ENCODE peak calls at places on chromosomes 3 and 15, in seven cellular contexts. V is GM23338, P is psoas muscle, Y is uterus, K is fibroblast of mammary gland, G is fibroblast of lung, B is GM06990. Z is an unnamed sample.

GRCh38 chr3:24305795-24306467 is 188.7 kb downstream of the THRB start:
- DNase-seq in G (peak), V (peak), Y (no peak), B (no peak), K (peak), P (no peak), Z (peak)

GRCh38 chr15:79192462-79193036 is 90.0 kb upstream of the ANKRD34C start:
- DNase-seq in Y (no peak), K (peak), G (peak), B (no peak), P (no peak), V (no peak), Z (no peak)

GRCh38 chr3:78238811-78239210 is 1198.9 kb downstream of the ROBO2 start:
- DNase-seq in K (no peak), G (no peak), B (no peak), V (no peak), Y (no peak), P (no peak), Z (no peak)

GRCh38 chr3:178255315-178255714 is 280.9 kb upstream of the KCNMB2 start:
- DNase-seq in G (peak), P (no peak), V (no peak), Y (no peak), K (peak), B (no peak), Z (peak)

GRCh38 chr3:175342196-175342595 is 483.1 kb downstream of the NAALADL2 start:
- DNase-seq in P (no peak), G (peak), V (no peak), Y (no peak), K (no peak), B (no peak), Z (peak)

GRCh38 chr15:38325290-38325990 is 72.8 kb downstream of the SPRED1 start:
- DNase-seq in V (no peak), B (no peak), K (no peak), Y (no peak), P (no peak), G (peak), Z (peak)

GRCh38 chr3:170867143-170867542 is 2.9 kb downstream of the RPL22L1 start:
- DNase-seq in K (no peak), V (no peak), Y (no peak), P (no peak), G (no peak), B (no peak), Z (no peak)

GRCh38 chr3:147962408-147963164 is 553.4 kb downstream of the ZIC1 start:
- DNase-seq in K (no peak), G (no peak), P (no peak), B (no peak), V (peak), Y (no peak), Z (no peak)

GRCh38 chr15:56202737-56203136 is 40.9 kb downstream of the RFX7 start:
- DNase-seq in V (no peak), B (no peak), P (no peak), K (no peak), G (no peak), Y (no peak), Z (no peak)

GRCh38 chr15:60047701-60048100 is 43.6 kb downstream of the FOXB1 start:
- DNase-seq in V (no peak), Y (no peak), P (no peak), B (no peak), K (peak), G (peak), Z (peak)

GRCh38 chr15:28133281-28133680 is 34.2 kb upstream of the OCA2 start:
- DNase-seq in P (no peak), B (no peak), G (peak), Y (no peak), V (no peak), K (no peak), Z (no peak)

GRCh38 chr15:63915888-63916731 is 82.4 kb upstream of the HERC1 start:
- DNase-seq in G (peak), Y (no peak), B (no peak), K (no peak), V (peak), P (no peak), Z (peak)

GRCh38 chr3:123449986-123450474 is 1.1 kb upstream of the ADCY5 start:
- DNase-seq in G (peak), V (peak), K (no peak), P (peak), B (no peak), Y (peak), Z (no peak)

GRCh38 chr3:178100881-178101280 is 435.4 kb upstream of the KCNMB2 start:
- DNase-seq in V (no peak), K (no peak), B (no peak), P (no peak), Y (no peak), G (peak), Z (no peak)

GRCh38 chr3:135239485-135239884 is 444.4 kb downstream of the EPHB1 start:
- DNase-seq in P (no peak), K (no peak), B (no peak), Y (no peak), G (no peak), V (no peak), Z (no peak)

GRCh38 chr3:148873270-148873927 is 8.3 kb downstream of the CPA3 start:
- DNase-seq in Y (no peak), B (no peak), P (no peak), G (peak), V (no peak), K (no peak), Z (no peak)

GRCh38 chr15:92044510-92044909 is 191.0 kb downstream of the SLCO3A1 start:
- DNase-seq in P (no peak), V (no peak), Y (no peak), K (no peak), G (no peak), B (no peak), Z (no peak)

GRCh38 chr3:157786216-157786615 is 283.0 kb upstream of the VEPH1 start:
- DNase-seq in P (no peak), G (peak), B (no peak), K (peak), Y (no peak), V (no peak), Z (peak)

GRCh38 chr3:60178931-60179653 is 1072.2 kb downstream of the FHIT start:
- DNase-seq in B (no peak), K (peak), P (no peak), V (no peak), Y (no peak), G (no peak), Z (no peak)

GRCh38 chr3:141410408-141410807 is 42.1 kb downstream of the ZBTB38 start:
- DNase-seq in V (no peak), G (peak), B (no peak), K (peak), P (peak), Y (peak), Z (peak)

GRCh38 chr3:186149319-186149718 is 40.4 kb upstream of the ETV5 start:
- DNase-seq in B (no peak), K (no peak), P (no peak), G (no peak), Y (no peak), V (no peak), Z (no peak)

GRCh38 chr15:43150171-43150929 is 17.0 kb downstream of the TMEM62 start:
- DNase-seq in V (peak), Y (no peak), B (no peak), P (no peak), K (peak), G (peak), Z (peak)

GRCh38 chr3:48086736-48087470 is 70.7 kb upstream of the MAP4 start:
- DNase-seq in V (no peak), B (no peak), G (peak), P (no peak), Y (no peak), K (peak), Z (peak)

GRCh38 chr3:49699281-49699723 is 9.9 kb downstream of the RNF123 start:
- DNase-seq in Y (no peak), G (no peak), K (no peak), P (no peak), B (no peak), V (no peak), Z (no peak)

GRCh38 chr3:71744738-71745137 is 8.9 kb upstream of the GPR27 start:
- DNase-seq in G (no peak), V (no peak), B (no peak), P (no peak), Y (no peak), K (no peak), Z (no peak)

GRCh38 chr3:15327941-15328340 is 4.4 kb downstream of the SH3BP5 start:
- DNase-seq in G (peak), P (peak), K (peak), Y (peak), V (no peak), B (peak), Z (no peak)

GRCh38 chr3:188993140-188993539 is 178.6 kb upstream of the TPRG1 start:
- DNase-seq in K (no peak), B (no peak), G (no peak), P (no peak), Y (no peak), V (no peak), Z (no peak)

GRCh38 chr3:117603097-117603496 is 893.5 kb downstream of the TUSC7 start:
- DNase-seq in P (no peak), Y (no peak), G (peak), K (no peak), B (peak), V (no peak), Z (no peak)
- H3K4me3 ChIP-seq in P (no peak), Y (no peak), G (no peak), K (no peak), B (no peak), V (no peak), Z (no peak)

DNA sequence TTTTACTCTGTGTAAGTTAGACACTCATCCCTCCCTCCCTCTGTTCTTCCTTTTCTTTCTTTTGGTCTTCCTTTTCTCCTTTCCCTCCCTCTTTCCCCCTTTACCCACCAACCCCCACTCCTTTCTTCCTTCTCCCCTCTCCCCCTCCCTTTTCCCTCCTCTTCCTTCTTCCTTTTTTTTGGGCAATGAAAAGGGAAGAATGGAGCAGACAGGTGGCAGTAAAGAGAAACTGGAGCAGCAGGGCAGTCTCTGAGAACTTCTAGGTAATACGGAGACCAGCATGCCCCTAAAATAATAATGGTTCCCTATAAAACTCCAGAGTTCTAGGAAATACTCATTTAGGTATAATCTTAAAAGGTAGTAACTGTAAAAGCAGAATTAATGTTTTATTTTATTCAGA is 11.4 kb upstream of the GPR171 start:
- DNase-seq in P (no peak), G (no peak), B (no peak), Y (no peak), K (no peak), V (peak), Z (no peak)
- TF ChIP-seq CTCF in P (no peak), G (peak), B (no peak), Y (no peak), K (no peak), V (peak), Z (peak)

GRCh38 chr3:64185436-64185835 is 39.8 kb downstream of the PRICKLE2 start:
- DNase-seq in B (no peak), Y (no peak), V (no peak), K (peak), G (no peak), P (no peak), Z (no peak)

GRCh38 chr3:64188810-64189560 is 36.3 kb downstream of the PRICKLE2 start:
- DNase-seq in B (no peak), K (peak), V (no peak), G (peak), Y (peak), P (no peak), Z (peak)

GRCh38 chr3:64184621-64185020 is 40.6 kb downstream of the PRICKLE2 start:
- DNase-seq in P (no peak), K (peak), Y (no peak), V (no peak), G (peak), B (no peak), Z (peak)

GRCh38 chr3:64186667-64187064 is 38.6 kb downstream of the PRICKLE2 start:
- DNase-seq in B (no peak), Y (no peak), V (no peak), K (no peak), P (no peak), G (no peak), Z (no peak)

GRCh38 chr3:64187065-64187959 is 38.0 kb downstream of the PRICKLE2 start:
- DNase-seq in V (no peak), G (peak), P (peak), K (peak), Y (peak), B (no peak), Z (peak)
- H3K4me3 ChIP-seq in V (no peak), G (no peak), P (no peak), K (no peak), Y (no peak), B (no peak), Z (no peak)

GRCh38 chr3:124582196-124582595 is 148.1 kb upstream of the UMPS start:
- DNase-seq in K (no peak), G (no peak), Y (no peak), B (no peak), V (no peak), P (no peak), Z (no peak)

GRCh38 chr3:124577494-124578167 is 152.6 kb upstream of the UMPS start:
- DNase-seq in G (no peak), B (no peak), P (no peak), V (no peak), K (no peak), Y (no peak), Z (no peak)

GRCh38 chr3:124582621-124583437 is 147.4 kb upstream of the UMPS start:
- DNase-seq in P (no peak), K (no peak), B (no peak), V (no peak), Y (no peak), G (peak), Z (no peak)

GRCh38 chr3:124576565-124577493 is 153.4 kb upstream of the UMPS start:
- DNase-seq in B (no peak), V (no peak), K (no peak), G (no peak), P (no peak), Y (no peak), Z (no peak)

GRCh38 chr3:124579641-124580040 is 150.6 kb upstream of the UMPS start:
- DNase-seq in V (no peak), G (no peak), P (no peak), K (no peak), B (no peak), Y (no peak), Z (no peak)
- TF ChIP-seq CTCF in V (no peak), G (no peak), P (no peak), K (no peak), B (no peak), Y (no peak), Z (no peak)

GRCh38 chr3:169328471-169328870 is 335.0 kb downstream of the MECOM start:
- DNase-seq in P (no peak), B (no peak), G (no peak), K (no peak), Y (no peak), V (no peak), Z (no peak)

GRCh38 chr3:169323580-169324453 is 339.7 kb downstream of the MECOM start:
- DNase-seq in P (no peak), V (peak), K (peak), G (peak), Y (no peak), B (no peak), Z (peak)

GRCh38 chr3:169327969-169328368 is 335.5 kb downstream of the MECOM start:
- DNase-seq in B (no peak), Y (no peak), K (no peak), V (no peak), P (no peak), G (no peak), Z (no peak)

GRCh38 chr3:169325821-169326220 is 337.7 kb downstream of the MECOM start:
- DNase-seq in V (no peak), K (no peak), G (no peak), P (no peak), Y (no peak), B (no peak), Z (no peak)

DNA sequence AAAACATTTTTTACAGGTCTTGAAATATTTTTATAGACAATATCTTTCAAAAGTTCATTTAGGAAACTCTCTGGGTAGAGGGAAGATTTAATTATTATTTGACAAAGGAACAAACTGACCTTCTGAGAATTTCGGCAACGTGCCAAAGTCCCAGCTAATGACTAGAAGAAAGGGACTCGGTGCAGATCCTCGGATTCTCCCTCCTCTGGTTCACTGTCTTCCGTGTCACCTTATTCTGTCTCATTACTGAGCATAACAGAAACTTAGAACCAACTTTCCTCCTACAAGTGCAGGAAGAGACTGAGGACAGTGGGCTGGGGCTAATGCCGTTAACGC is 339.1 kb downstream of the MECOM start:
- DNase-seq in Y (no peak), B (no peak), V (no peak), K (no peak), P (no peak), G (no peak), Z (no peak)
- H3K4me3 ChIP-seq in Y (no peak), B (no peak), V (no peak), K (no peak), P (no peak), G (no peak), Z (no peak)

DNA sequence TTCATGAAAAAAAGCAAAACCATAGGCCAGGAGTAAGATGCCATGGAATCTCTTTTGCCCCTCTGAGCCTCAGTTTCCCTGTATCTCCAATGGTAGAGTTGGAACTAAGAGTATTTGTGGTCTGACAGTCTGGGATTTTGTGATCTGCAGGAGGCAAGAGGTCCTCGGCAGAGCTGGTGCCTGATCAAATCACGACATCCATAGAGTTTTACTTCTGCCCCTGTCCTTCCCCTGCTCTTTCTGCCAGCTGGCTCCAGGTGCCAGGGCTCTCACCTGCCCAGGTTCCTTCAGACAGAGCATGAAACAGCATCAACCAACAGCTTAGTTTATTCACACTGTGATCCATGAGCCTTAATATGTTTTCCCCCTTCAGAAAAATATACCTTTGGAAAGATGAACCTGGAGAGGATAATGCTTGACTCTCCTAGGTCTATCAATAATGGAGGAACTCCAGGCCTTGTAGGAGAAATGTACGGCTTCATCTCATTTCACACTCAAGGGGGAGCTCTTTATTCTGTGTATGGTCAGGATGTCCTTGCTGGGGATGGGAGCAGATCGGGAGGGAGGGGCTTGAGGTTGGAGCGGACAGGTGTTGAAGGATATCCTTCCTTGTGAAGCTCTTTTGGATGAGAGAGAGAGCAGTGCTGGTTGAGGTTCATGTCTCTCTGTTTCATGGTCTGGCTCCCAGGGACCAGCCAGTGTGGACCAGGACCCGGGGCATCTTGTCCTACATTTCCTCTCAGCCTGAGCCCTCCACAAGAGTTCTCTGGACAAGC is 309.9 kb downstream of the RPLP1 start:
- DNase-seq in P (no peak), G (no peak), V (peak), K (no peak), B (no peak), Y (no peak), Z (peak)
- TF ChIP-seq CTCF in P (no peak), G (no peak), V (peak), K (no peak), B (peak), Y (no peak), Z (peak)